ENCODE peak calls at places on chromosomes 3 and 15, in six cellular contexts. L is H9, J is IMR-90, M is mesendoderm, D is H1, Z is mesenchymal stem cell. U is an unnamed sample.

GRCh38 chr3:129249284-129250065 is at the start of gene COPG1:
- DNase-seq in L (peak; percentile 88), J (peak; percentile 87), M (peak; percentile 92), D (peak; percentile 90), Z (peak; percentile 92), U (peak; percentile 87)

GRCh38 chr3:180116658-180117057 is 79.9 kb upstream of the PEX5L start:
- DNase-seq in L (no peak), J (no peak), M (peak; percentile 66), D (no peak), Z (no peak), U (no peak)

GRCh38 chr15:98801234-98801561 is 152.9 kb downstream of the IGF1R start:
- DNase-seq in L (peak; percentile 59), J (no peak), M (peak; percentile 67), D (no peak), Z (no peak), U (peak; percentile 62)

GRCh38 chr15:56917652-56918045 is 795 bp upstream of the TCF12 start:
- DNase-seq in L (no peak), J (no peak), M (no peak), D (no peak), Z (no peak), U (no peak)

GRCh38 chr3:144364797-144365196 is 393.2 kb downstream of the DIPK2A start:
- DNase-seq in L (no peak), J (no peak), M (peak; percentile 22), D (no peak), Z (no peak), U (no peak)

GRCh38 chr3:147881933-147882332 is 472.8 kb downstream of the ZIC1 start:
- DNase-seq in L (no peak), J (no peak), M (peak; percentile 38), D (no peak), Z (no peak), U (no peak)

GRCh38 chr3:185828755-185829154 is 3.9 kb upstream of the IGF2BP2 start:
- DNase-seq in L (no peak), J (no peak), M (no peak), D (no peak), Z (no peak), U (no peak)

GRCh38 chr3:156620260-156620659 is 54.1 kb upstream of the TIPARP start:
- DNase-seq in L (no peak), J (peak; percentile 36), M (no peak), D (no peak), Z (no peak), U (no peak)

GRCh38 chr3:123099331-123100191 is 32.7 kb downstream of the PDIA5 start:
- DNase-seq in L (no peak), J (no peak), M (peak; percentile 22), D (no peak), Z (no peak), U (no peak)

GRCh38 chr3:16788440-16789057 is 96.2 kb upstream of the PLCL2 start:
- DNase-seq in L (no peak), J (no peak), M (peak; percentile 55), D (no peak), Z (no peak), U (no peak)

GRCh38 chr3:111362286-111363009 is 179.5 kb upstream of the CD96 start:
- DNase-seq in L (no peak), J (no peak), M (no peak), D (no peak), Z (peak; percentile 72), U (no peak)

GRCh38 chr3:43001094-43001553 is 22.0 kb downstream of the GASK1A start:
- DNase-seq in L (no peak), J (peak; percentile 85), M (no peak), D (no peak), Z (peak; percentile 39), U (no peak)

GRCh38 chr3:62873672-62874397 is 1.4 kb downstream of the CADPS start:
- DNase-seq in L (peak; percentile 93), J (no peak), M (peak; percentile 93), D (peak; percentile 90), Z (no peak), U (peak; percentile 74)

GRCh38 chr3:138694287-138695007 is 85.9 kb downstream of the FAIM start:
- DNase-seq in L (no peak), J (peak; percentile 99), M (peak; percentile 22), D (no peak), Z (peak; percentile 88), U (no peak)

GRCh38 chr15:81929557-81929956 is 116.3 kb downstream of the MEX3B start:
- DNase-seq in L (no peak), J (peak; percentile 43), M (no peak), D (no peak), Z (no peak), U (no peak)

GRCh38 chr3:180646187-180646790 is 33.0 kb downstream of the CCDC39 start:
- DNase-seq in L (no peak), J (no peak), M (peak; percentile 25), D (no peak), Z (no peak), U (no peak)

GRCh38 chr3:85193565-85193964 is 234.8 kb downstream of the CADM2 start:
- DNase-seq in L (no peak), J (no peak), M (no peak), D (no peak), Z (no peak), U (no peak)

GRCh38 chr3:54994026-54994626 is 66.3 kb upstream of the LRTM1 start:
- DNase-seq in L (no peak), J (no peak), M (peak; percentile 73), D (no peak), Z (no peak), U (no peak)

GRCh38 chr3:64921666-64922065 is 233.9 kb upstream of the ADAMTS9 start:
- DNase-seq in L (no peak), J (no peak), M (peak; percentile 67), D (no peak), Z (no peak), U (no peak)

GRCh38 chr15:57220220-57220619 is 156.1 kb upstream of the CGNL1 start:
- DNase-seq in L (no peak), J (peak; percentile 85), M (no peak), D (no peak), Z (peak; percentile 58), U (no peak)

GRCh38 chr3:194285024-194285858 is 65.9 kb downstream of the CPN2 start:
- DNase-seq in L (no peak), J (peak; percentile 64), M (no peak), D (no peak), Z (no peak), U (no peak)

GRCh38 chr3:190581041-190581501 is 67.2 kb downstream of the IL1RAP start:
- DNase-seq in L (no peak), J (peak; percentile 24), M (peak; percentile 43), D (no peak), Z (peak; percentile 40), U (no peak)

GRCh38 chr3:122013448-122013925 is 8.6 kb downstream of the ILDR1 start:
- DNase-seq in L (no peak), J (no peak), M (no peak), D (no peak), Z (no peak), U (no peak)

GRCh38 chr3:20161714-20162113 is 24.3 kb downstream of the SGO1 start:
- DNase-seq in L (no peak), J (no peak), M (no peak), D (no peak), Z (no peak), U (no peak)

GRCh38 chr3:190120161-190121060 is at the start of gene P3H2:
- DNase-seq in L (peak; percentile 89), J (peak; percentile 93), M (peak; percentile 96), D (peak; percentile 82), Z (peak; percentile 95), U (peak; percentile 80)

GRCh38 chr3:17979248-17979647 is 236.8 kb upstream of the TBC1D5 start:
- DNase-seq in L (no peak), J (no peak), M (peak; percentile 42), D (no peak), Z (no peak), U (no peak)

GRCh38 chr15:66294932-66295235 is 1.5 kb downstream of the DIS3L start:
- DNase-seq in L (no peak), J (peak; percentile 55), M (peak; percentile 2), D (no peak), Z (peak; percentile 67), U (no peak)

GRCh38 chr3:36688815-36689214 is 75.5 kb downstream of the DCLK3 start:
- DNase-seq in L (no peak), J (no peak), M (no peak), D (no peak), Z (no peak), U (peak; percentile 14)

GRCh38 chr3:36695113-36695768 is 69.1 kb downstream of the DCLK3 start:
- DNase-seq in L (no peak), J (no peak), M (no peak), D (no peak), Z (no peak), U (no peak)

GRCh38 chr3:36693670-36694069 is 70.7 kb downstream of the DCLK3 start:
- DNase-seq in L (no peak), J (no peak), M (no peak), D (no peak), Z (no peak), U (no peak)

GRCh38 chr3:36689560-36689959 is 74.8 kb downstream of the DCLK3 start:
- DNase-seq in L (no peak), J (no peak), M (no peak), D (no peak), Z (no peak), U (no peak)
- H2BK15ac ChIP-seq in L (no peak overlapping the region), J (no peak overlapping the region), M (no peak overlapping the region), D (no peak overlapping the region), Z (no peak overlapping the region), U (no peak overlapping the region)

GRCh38 chr3:157859541-157859940 is 246.7 kb downstream of the SHOX2 start:
- DNase-seq in L (no peak), J (no peak), M (no peak), D (no peak), Z (no peak), U (no peak)
- H2BK15ac ChIP-seq in L (no peak overlapping the region), J (no peak overlapping the region), M (no peak overlapping the region), D (no peak overlapping the region), Z (no peak overlapping the region), U (no peak overlapping the region)

GRCh38 chr15:76839173-76839572 is 66.0 kb downstream of the SCAPER start:
- DNase-seq in L (no peak), J (no peak), M (no peak), D (no peak), Z (no peak), U (no peak)

GRCh38 chr15:76840830-76841460 is 64.2 kb downstream of the SCAPER start:
- DNase-seq in L (no peak), J (peak; percentile 64), M (peak; percentile 27), D (no peak), Z (peak; percentile 48), U (no peak)

GRCh38 chr15:76843269-76843668 is 61.9 kb downstream of the SCAPER start:
- DNase-seq in L (no peak), J (no peak), M (no peak), D (no peak), Z (no peak), U (no peak)

GRCh38 chr15:76837474-76837873 is 67.7 kb downstream of the SCAPER start:
- DNase-seq in L (no peak), J (no peak), M (no peak), D (no peak), Z (no peak), U (no peak)
- H2BK15ac ChIP-seq in L (no peak overlapping the region), J (no peak overlapping the region), M (no peak overlapping the region), D (no peak overlapping the region), Z (no peak overlapping the region), U (no peak overlapping the region)

DNA sequence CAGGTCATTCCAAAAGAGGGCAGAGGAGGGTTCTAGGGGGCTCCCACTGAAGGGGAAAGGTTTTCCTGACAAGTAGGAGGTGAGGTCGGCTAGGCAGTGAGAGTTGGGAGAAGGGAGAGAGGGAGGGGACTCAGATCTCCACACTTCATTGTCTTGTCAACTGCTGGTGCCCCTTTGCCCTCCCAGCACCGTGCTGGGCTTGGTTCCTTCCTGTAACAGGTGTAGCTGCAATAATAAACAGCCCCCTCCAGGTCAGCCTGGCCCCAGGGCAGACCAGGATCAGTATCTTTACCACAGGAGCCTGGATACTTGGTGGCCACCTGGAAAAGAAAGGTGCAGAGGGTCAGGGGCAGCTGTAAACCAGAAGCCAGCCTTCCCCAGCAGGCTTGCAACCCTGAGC is 2.9 kb upstream of the KCTD6 start:
- DNase-seq in L (no peak), J (no peak), M (no peak), D (no peak), Z (no peak), U (no peak)
- H2BK15ac ChIP-seq in L (no peak overlapping the region), J (no peak overlapping the region), M (no peak overlapping the region), D (no peak overlapping the region), Z (no peak overlapping the region), U (no peak overlapping the region)

U was measured in neuronal stem cell.